ENCODE peak calls at places on chromosomes 13 and 19, in seven cellular contexts. C, P, J, V, G, D and W are unnamed samples.

GRCh38 chr13:48533207-48533499 is 273 bp upstream of the RCBTB2 start:
- DNase-seq in C (no peak), P (no peak), J (no peak), V (no peak), G (no peak), D (no peak), W (no peak)

GRCh38 chr13:33610471-33611015 is 207.4 kb upstream of the RFC3 start:
- DNase-seq in C (peak; percentile 46), P (peak; percentile 44), J (no peak), V (no peak), G (peak; percentile 13), D (peak; percentile 62), W (peak; percentile 34)

GRCh38 chr19:17686592-17687042 is 1.5 kb downstream of the UNC13A start:
- DNase-seq in C (no peak), P (no peak), J (no peak), V (peak; percentile 45), G (peak; percentile 21), D (peak; percentile 76), W (peak; percentile 25)

GRCh38 chr13:36453518-36453917 is 21.2 kb downstream of the CCNA1 start:
- DNase-seq in C (no peak), P (no peak), J (no peak), V (no peak), G (peak; percentile 53), D (no peak), W (no peak)

GRCh38 chr19:46952874-46953273 is 66.8 kb upstream of the NPAS1 start:
- DNase-seq in C (no peak), P (no peak), J (no peak), V (no peak), G (no peak), D (no peak), W (no peak)

GRCh38 chr13:51912091-51912490 is 50.3 kb downstream of the CCDC70 start:
- DNase-seq in C (no peak), P (no peak), J (no peak), V (no peak), G (no peak), D (peak; percentile 90), W (no peak)

GRCh38 chr19:17209126-17210036 is 5.8 kb upstream of the USE1 start:
- DNase-seq in C (peak; percentile 71), P (no peak), J (no peak), V (peak; percentile 77), G (peak; percentile 34), D (peak; percentile 42), W (peak; percentile 55)

GRCh38 chr19:29841209-29841558 is 29.4 kb downstream of the CCNE1 start:
- DNase-seq in C (no peak), P (no peak), J (no peak), V (no peak), G (no peak), D (no peak), W (no peak)

GRCh38 chr13:25384747-25385270 is 13.0 kb downstream of the ATP8A2 start:
- DNase-seq in C (no peak), P (no peak), J (no peak), V (no peak), G (no peak), D (no peak), W (no peak)

GRCh38 chr19:41702208-41702651 is 6.2 kb upstream of the CEACAM5 start:
- DNase-seq in C (no peak), P (no peak), J (peak; percentile 10), V (no peak), G (peak; percentile 11), D (no peak), W (no peak)

GRCh38 chr13:39777527-39778061 is 122.1 kb downstream of the COG6 start:
- DNase-seq in C (peak; percentile 50), P (no peak), J (peak; percentile 84), V (no peak), G (peak; percentile 87), D (no peak), W (peak; percentile 29)

GRCh38 chr19:35655600-35655999 is 7.5 kb downstream of the COX6B1 start:
- DNase-seq in C (no peak), P (no peak), J (no peak), V (no peak), G (no peak), D (no peak), W (no peak)

GRCh38 chr19:56838930-56839664 is 1.4 kb downstream of the PEG3 start:
- DNase-seq in C (no peak), P (no peak), J (peak; percentile 25), V (no peak), G (peak; percentile 77), D (peak; percentile 99), W (no peak)

GRCh38 chr19:30896551-30896950 is 452.7 kb downstream of the TSHZ3 start:
- DNase-seq in C (no peak), P (no peak), J (no peak), V (no peak), G (no peak), D (no peak), W (no peak)

GRCh38 chr13:81048026-81048461 is 707.1 kb upstream of the SPRY2 start:
- DNase-seq in C (no peak), P (no peak), J (no peak), V (no peak), G (no peak), D (peak; percentile 72), W (no peak)

GRCh38 chr19:10544753-10545251 is 1.1 kb downstream of the ATG4D start:
- DNase-seq in C (peak; percentile 27), P (no peak), J (no peak), V (peak; percentile 36), G (no peak), D (no peak), W (peak; percentile 32)

GRCh38 chr19:16032509-16033135 is 43.7 kb upstream of the TPM4 start:
- DNase-seq in C (no peak), P (no peak), J (no peak), V (no peak), G (no peak), D (no peak), W (no peak)

GRCh38 chr13:58977085-58977484 is 1186.6 kb downstream of the DIAPH3 start:
- DNase-seq in C (no peak), P (no peak), J (no peak), V (no peak), G (no peak), D (no peak), W (no peak)

GRCh38 chr13:35534343-35534742 is 57.9 kb upstream of the MAB21L1 start:
- DNase-seq in C (no peak), P (no peak), J (no peak), V (no peak), G (no peak), D (no peak), W (no peak)

GRCh38 chr13:69644447-69644846 is 463.2 kb upstream of the ATXN8OS start:
- DNase-seq in C (no peak), P (no peak), J (no peak), V (no peak), G (no peak), D (no peak), W (no peak)